ENCODE peak calls at places on chromosomes 7 and 10, in seven cellular contexts. One of them, this sample, is unnamed.

GRCh38 chr7:50146692-50147091 is 53.6 kb upstream of the ZPBP start:
- DNase-seq in sigmoid colon: no peak
- DNase-seq in fibroblast of pulmonary artery: no peak
- DNase-seq in bronchial epithelial cell: no peak
- DNase-seq in transverse colon: no peak
- DNase-seq in naive thymus-derived CD4-positive, alpha-beta T cell: no peak
- DNase-seq in GM12865: peak; percentile 22
- DNase-seq in this sample: no peak

GRCh38 chr7:35584990-35585389 is 109.9 kb downstream of the HERPUD2 start:
- DNase-seq in transverse colon: no peak
- DNase-seq in GM12865: no peak
- DNase-seq in sigmoid colon: no peak
- DNase-seq in naive thymus-derived CD4-positive, alpha-beta T cell: no peak
- DNase-seq in fibroblast of pulmonary artery: no peak
- DNase-seq in bronchial epithelial cell: no peak
- DNase-seq in this sample: peak; percentile 20

GRCh38 chr10:61821153-61821552 is 80.3 kb upstream of the ARID5B start:
- DNase-seq in bronchial epithelial cell: no peak
- DNase-seq in fibroblast of pulmonary artery: no peak
- DNase-seq in naive thymus-derived CD4-positive, alpha-beta T cell: no peak
- DNase-seq in GM12865: no peak
- DNase-seq in sigmoid colon: no peak
- DNase-seq in transverse colon: no peak
- DNase-seq in this sample: peak; percentile 24

GRCh38 chr10:14665865-14666857 is 108.5 kb downstream of the FAM107B start:
- DNase-seq in transverse colon: no peak
- DNase-seq in fibroblast of pulmonary artery: peak; percentile 24
- DNase-seq in sigmoid colon: no peak
- DNase-seq in naive thymus-derived CD4-positive, alpha-beta T cell: no peak
- DNase-seq in bronchial epithelial cell: peak; percentile 25
- DNase-seq in GM12865: no peak
- DNase-seq in this sample: no peak

GRCh38 chr7:7014827-7015610 is 167.3 kb upstream of the C1GALT1 start:
- DNase-seq in bronchial epithelial cell: peak; percentile 5
- DNase-seq in transverse colon: no peak
- DNase-seq in GM12865: no peak
- DNase-seq in naive thymus-derived CD4-positive, alpha-beta T cell: no peak
- DNase-seq in fibroblast of pulmonary artery: no peak
- DNase-seq in sigmoid colon: no peak
- DNase-seq in this sample: no peak

GRCh38 chr10:132421377-132422168 is 24.6 kb downstream of the PWWP2B start:
- DNase-seq in GM12865: no peak
- DNase-seq in transverse colon: peak; percentile 90
- DNase-seq in bronchial epithelial cell: no peak
- DNase-seq in sigmoid colon: peak; percentile 92
- DNase-seq in fibroblast of pulmonary artery: peak; percentile 20
- DNase-seq in naive thymus-derived CD4-positive, alpha-beta T cell: no peak
- DNase-seq in this sample: no peak

GRCh38 chr10:72567421-72567820 is 58.5 kb downstream of the MICU1 start:
- DNase-seq in transverse colon: no peak
- DNase-seq in GM12865: no peak
- DNase-seq in bronchial epithelial cell: peak; percentile 72
- DNase-seq in naive thymus-derived CD4-positive, alpha-beta T cell: no peak
- DNase-seq in sigmoid colon: no peak
- DNase-seq in fibroblast of pulmonary artery: peak; percentile 13
- DNase-seq in this sample: peak; percentile 43

GRCh38 chr10:14182781-14183180 is 147.9 kb downstream of the FRMD4A start:
- DNase-seq in transverse colon: no peak
- DNase-seq in bronchial epithelial cell: no peak
- DNase-seq in sigmoid colon: no peak
- DNase-seq in GM12865: no peak
- DNase-seq in naive thymus-derived CD4-positive, alpha-beta T cell: no peak
- DNase-seq in fibroblast of pulmonary artery: no peak
- DNase-seq in this sample: no peak

GRCh38 chr7:49855281-49855980 is 82.0 kb downstream of the VWC2 start:
- DNase-seq in fibroblast of pulmonary artery: no peak
- DNase-seq in sigmoid colon: no peak
- DNase-seq in naive thymus-derived CD4-positive, alpha-beta T cell: no peak
- DNase-seq in bronchial epithelial cell: no peak
- DNase-seq in GM12865: no peak
- DNase-seq in transverse colon: no peak
- DNase-seq in this sample: no peak

GRCh38 chr10:11336703-11337102 is 274.7 kb downstream of the USP6NL start:
- DNase-seq in fibroblast of pulmonary artery: peak; percentile 4
- DNase-seq in sigmoid colon: no peak
- DNase-seq in GM12865: no peak
- DNase-seq in transverse colon: no peak
- DNase-seq in bronchial epithelial cell: no peak
- DNase-seq in naive thymus-derived CD4-positive, alpha-beta T cell: no peak
- DNase-seq in this sample: no peak

GRCh38 chr10:22681783-22682183 is 32.6 kb downstream of the PIP4K2A start:
- DNase-seq in naive thymus-derived CD4-positive, alpha-beta T cell: no peak
- DNase-seq in sigmoid colon: no peak
- DNase-seq in GM12865: no peak
- DNase-seq in bronchial epithelial cell: peak; percentile 85
- DNase-seq in fibroblast of pulmonary artery: peak; percentile 87
- DNase-seq in transverse colon: no peak
- DNase-seq in this sample: peak; percentile 77

GRCh38 chr10:92413011-92413410 is 122.0 kb downstream of the MARCHF5 start:
- DNase-seq in GM12865: no peak
- DNase-seq in sigmoid colon: no peak
- DNase-seq in naive thymus-derived CD4-positive, alpha-beta T cell: no peak
- DNase-seq in transverse colon: no peak
- DNase-seq in fibroblast of pulmonary artery: no peak
- DNase-seq in bronchial epithelial cell: no peak
- DNase-seq in this sample: no peak

GRCh38 chr10:93746844-93747284 is 10.9 kb upstream of the LGI1 start:
- DNase-seq in bronchial epithelial cell: peak; percentile 77
- DNase-seq in transverse colon: peak; percentile 22
- DNase-seq in naive thymus-derived CD4-positive, alpha-beta T cell: no peak
- DNase-seq in sigmoid colon: no peak
- DNase-seq in GM12865: peak; percentile 49
- DNase-seq in fibroblast of pulmonary artery: peak; percentile 85
- DNase-seq in this sample: peak; percentile 96

GRCh38 chr10:20627918-20628499 is 269.1 kb downstream of the NEBL start:
- DNase-seq in fibroblast of pulmonary artery: no peak
- DNase-seq in bronchial epithelial cell: no peak
- DNase-seq in sigmoid colon: no peak
- DNase-seq in GM12865: no peak
- DNase-seq in naive thymus-derived CD4-positive, alpha-beta T cell: no peak
- DNase-seq in transverse colon: no peak
- DNase-seq in this sample: no peak

GRCh38 chr7:157866525-157866924 is 529.7 kb downstream of the DNAJB6 start:
- DNase-seq in GM12865: no peak
- DNase-seq in naive thymus-derived CD4-positive, alpha-beta T cell: no peak
- DNase-seq in transverse colon: no peak
- DNase-seq in bronchial epithelial cell: no peak
- DNase-seq in sigmoid colon: no peak
- DNase-seq in fibroblast of pulmonary artery: no peak
- DNase-seq in this sample: no peak

GRCh38 chr7:55177589-55178261 is 158.9 kb downstream of the EGFR start:
- DNase-seq in sigmoid colon: no peak
- DNase-seq in transverse colon: peak; percentile 21
- DNase-seq in fibroblast of pulmonary artery: peak; percentile 30
- DNase-seq in bronchial epithelial cell: no peak
- DNase-seq in GM12865: no peak
- DNase-seq in naive thymus-derived CD4-positive, alpha-beta T cell: no peak
- DNase-seq in this sample: peak; percentile 93

GRCh38 chr10:24642921-24643678 is 80.6 kb downstream of the ARHGAP21 start:
- DNase-seq in fibroblast of pulmonary artery: peak; percentile 90
- DNase-seq in transverse colon: no peak
- DNase-seq in bronchial epithelial cell: peak; percentile 90
- DNase-seq in sigmoid colon: no peak
- DNase-seq in naive thymus-derived CD4-positive, alpha-beta T cell: peak; percentile 24
- DNase-seq in GM12865: peak; percentile 73
- DNase-seq in this sample: peak; percentile 83

GRCh38 chr10:22230331-22230833 is 12.6 kb upstream of the EBLN1 start:
- DNase-seq in transverse colon: no peak
- DNase-seq in naive thymus-derived CD4-positive, alpha-beta T cell: peak; percentile 44
- DNase-seq in GM12865: peak; percentile 60
- DNase-seq in fibroblast of pulmonary artery: peak; percentile 77
- DNase-seq in sigmoid colon: no peak
- DNase-seq in bronchial epithelial cell: peak; percentile 67
- DNase-seq in this sample: peak; percentile 70

GRCh38 chr7:35908305-35909223 is 107.7 kb downstream of the SEPTIN7 start:
- DNase-seq in sigmoid colon: peak; percentile 67
- DNase-seq in bronchial epithelial cell: no peak
- DNase-seq in fibroblast of pulmonary artery: no peak
- DNase-seq in GM12865: no peak
- DNase-seq in naive thymus-derived CD4-positive, alpha-beta T cell: no peak
- DNase-seq in transverse colon: no peak
- DNase-seq in this sample: no peak

DNA sequence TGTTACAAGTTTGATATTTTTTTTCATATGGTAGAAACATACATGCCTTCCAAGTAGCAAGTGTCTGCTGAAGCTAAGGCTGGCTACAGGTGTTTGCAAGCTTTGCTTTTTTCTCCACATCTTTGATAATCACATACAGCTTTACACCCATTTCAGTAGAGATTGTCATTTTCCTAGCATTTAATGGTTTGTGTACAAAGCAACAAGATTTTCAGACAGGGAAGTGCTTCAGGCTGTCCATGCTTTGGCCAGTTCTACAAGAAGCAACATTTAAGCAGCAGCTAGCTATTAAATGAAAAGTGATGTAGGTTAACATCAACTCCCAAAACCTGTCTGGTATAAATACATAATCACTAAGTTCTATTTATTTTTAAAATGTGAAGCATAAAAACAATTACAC is 2.3 kb downstream of the HDAC9 start:
- DNase-seq in sigmoid colon: no peak
- DNase-seq in transverse colon: no peak
- DNase-seq in bronchial epithelial cell: no peak
- DNase-seq in GM12865: no peak
- DNase-seq in fibroblast of pulmonary artery: no peak
- DNase-seq in naive thymus-derived CD4-positive, alpha-beta T cell: no peak
- DNase-seq in this sample: no peak
- H3K4me3 ChIP-seq in sigmoid colon: no peak overlapping the region
- H3K4me3 ChIP-seq in transverse colon: no peak overlapping the region
- H3K4me3 ChIP-seq in bronchial epithelial cell: no peak overlapping the region
- H3K4me3 ChIP-seq in GM12865: peak overlapping the region; percentile 66
- H3K4me3 ChIP-seq in fibroblast of pulmonary artery: no peak overlapping the region
- H3K4me3 ChIP-seq in naive thymus-derived CD4-positive, alpha-beta T cell: no peak overlapping the region
- H3K4me3 ChIP-seq in this sample: no peak overlapping the region

DNA sequence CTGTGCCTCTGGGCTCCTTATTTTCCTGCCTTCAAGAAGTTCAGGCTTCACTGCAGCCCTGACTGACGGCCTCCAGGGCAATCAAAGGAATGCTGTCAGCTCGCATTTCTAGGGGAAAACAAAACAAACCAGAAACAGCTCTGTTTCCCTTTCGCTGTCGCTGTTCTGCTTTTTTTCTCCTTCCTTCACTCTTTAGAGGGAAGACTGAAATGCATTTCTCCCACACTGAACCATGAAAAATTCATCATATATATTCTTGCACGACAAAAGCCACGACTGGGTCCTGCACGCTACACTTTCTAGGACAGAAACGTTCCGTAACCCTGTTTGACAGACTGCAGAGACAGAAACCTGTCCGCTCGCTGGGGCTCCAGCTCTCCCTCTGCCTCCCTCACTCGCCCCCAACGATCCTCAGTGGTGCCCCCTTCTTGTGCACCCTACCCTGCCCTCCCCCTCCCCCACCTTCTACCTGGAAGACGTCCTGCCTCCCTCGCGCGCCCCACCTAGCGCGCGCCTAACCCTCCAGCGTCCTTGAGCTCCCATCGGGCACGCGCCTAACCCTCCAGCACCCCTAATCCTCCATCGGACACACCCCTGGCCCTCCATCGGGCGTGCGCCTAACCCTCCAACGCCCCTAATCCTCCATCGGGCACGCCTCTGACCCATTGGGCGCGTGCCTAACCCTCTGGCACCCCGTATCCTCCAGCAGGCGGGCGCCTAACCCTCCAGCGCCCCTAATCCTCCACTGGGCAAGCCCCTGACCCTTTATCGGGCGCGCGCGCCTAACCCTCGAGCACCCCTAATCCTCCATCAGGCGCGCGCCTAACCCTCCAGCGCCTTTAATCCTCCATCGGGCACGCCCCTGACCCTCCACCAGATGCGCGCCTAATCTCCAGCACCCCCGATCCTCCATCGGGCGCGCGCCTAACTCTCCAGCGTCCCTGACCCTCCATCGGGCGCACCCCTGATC is 37.1 kb downstream of the SVOPL start:
- DNase-seq in naive thymus-derived CD4-positive, alpha-beta T cell: no peak
- DNase-seq in GM12865: no peak
- DNase-seq in transverse colon: peak; percentile 25
- DNase-seq in fibroblast of pulmonary artery: peak; percentile 12
- DNase-seq in sigmoid colon: no peak
- DNase-seq in bronchial epithelial cell: peak; percentile 31
- DNase-seq in this sample: peak; percentile 6
- H3K4me3 ChIP-seq in naive thymus-derived CD4-positive, alpha-beta T cell: no peak overlapping the region
- H3K4me3 ChIP-seq in GM12865: no peak overlapping the region
- H3K4me3 ChIP-seq in transverse colon: peak overlapping the region; percentile 43
- H3K4me3 ChIP-seq in fibroblast of pulmonary artery: peak overlapping the region; percentile 44
- H3K4me3 ChIP-seq in sigmoid colon: peak overlapping the region; percentile 34
- H3K4me3 ChIP-seq in bronchial epithelial cell: peak overlapping the region; percentile 45
- H3K4me3 ChIP-seq in this sample: peak overlapping the region; percentile 27

DNA sequence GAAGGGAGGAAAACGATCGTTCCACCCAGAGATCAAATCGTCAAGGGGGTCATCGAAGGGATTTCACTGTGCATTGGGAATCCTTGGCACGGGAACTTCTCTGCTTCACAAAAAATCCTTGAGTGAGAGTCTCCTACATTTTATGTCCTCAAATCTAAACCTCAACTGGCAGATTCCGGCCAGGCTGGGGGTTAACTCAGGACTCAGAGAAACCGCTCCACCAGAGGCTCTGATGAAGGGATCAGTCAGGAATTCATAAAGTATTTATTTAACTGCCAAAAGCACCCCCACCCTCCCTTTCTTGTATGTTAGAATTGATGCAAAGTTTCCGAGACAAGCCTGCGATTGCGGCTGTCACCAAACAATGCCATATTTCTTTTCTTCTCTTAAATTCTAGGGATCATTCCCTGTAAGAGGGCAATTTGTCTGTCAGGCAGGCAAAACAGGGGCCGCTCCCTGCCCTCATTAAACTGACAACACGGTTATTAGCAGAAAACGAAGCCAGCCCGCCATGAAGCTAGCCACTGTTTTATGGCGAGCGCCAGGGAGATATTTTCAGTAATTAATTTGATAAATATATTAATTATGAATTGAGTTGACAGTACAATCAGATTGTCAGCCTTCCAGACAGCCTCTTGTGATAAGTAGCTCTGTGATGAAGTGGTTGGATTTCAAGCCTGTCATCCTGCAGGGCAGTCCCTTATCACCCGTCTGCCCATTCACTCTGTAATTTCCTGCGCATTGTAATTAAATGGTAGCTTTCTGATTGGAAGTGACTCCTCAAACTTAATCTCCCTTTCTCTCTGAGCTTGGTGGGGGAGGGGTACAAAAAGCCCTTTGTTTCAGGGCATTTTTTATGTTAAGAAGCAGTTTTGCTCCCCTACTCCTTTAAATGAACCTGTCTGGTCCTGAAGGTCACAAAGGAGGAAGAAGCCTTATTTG is 153.0 kb upstream of the GPR26 start:
- DNase-seq in naive thymus-derived CD4-positive, alpha-beta T cell: no peak
- DNase-seq in transverse colon: no peak
- DNase-seq in bronchial epithelial cell: no peak
- DNase-seq in fibroblast of pulmonary artery: no peak
- DNase-seq in GM12865: no peak
- DNase-seq in sigmoid colon: no peak
- DNase-seq in this sample: no peak
- H3K4me3 ChIP-seq in naive thymus-derived CD4-positive, alpha-beta T cell: no peak overlapping the region
- H3K4me3 ChIP-seq in transverse colon: no peak overlapping the region
- H3K4me3 ChIP-seq in bronchial epithelial cell: no peak overlapping the region
- H3K4me3 ChIP-seq in fibroblast of pulmonary artery: no peak overlapping the region
- H3K4me3 ChIP-seq in GM12865: no peak overlapping the region
- H3K4me3 ChIP-seq in sigmoid colon: no peak overlapping the region
- H3K4me3 ChIP-seq in this sample: no peak overlapping the region

GRCh38 chr7:41047789-41048191 is 655.1 kb downstream of the INHBA start:
- DNase-seq in fibroblast of pulmonary artery: peak; percentile 54
- DNase-seq in bronchial epithelial cell: no peak
- DNase-seq in transverse colon: no peak
- DNase-seq in sigmoid colon: no peak
- DNase-seq in GM12865: no peak
- DNase-seq in naive thymus-derived CD4-positive, alpha-beta T cell: no peak
- DNase-seq in this sample: peak; percentile 26
- H3K4me3 ChIP-seq in fibroblast of pulmonary artery: no peak overlapping the region
- H3K4me3 ChIP-seq in bronchial epithelial cell: no peak overlapping the region
- H3K4me3 ChIP-seq in transverse colon: no peak overlapping the region
- H3K4me3 ChIP-seq in sigmoid colon: no peak overlapping the region
- H3K4me3 ChIP-seq in GM12865: no peak overlapping the region
- H3K4me3 ChIP-seq in naive thymus-derived CD4-positive, alpha-beta T cell: no peak overlapping the region
- H3K4me3 ChIP-seq in this sample: no peak overlapping the region